ENCODE peak calls at places on chromosome 12, in eight cellular contexts. S is PC-3, Y is Calu3, D is lower lobe of right lung, M is H9, E is sigmoid colon, L is esophagus muscularis mucosa, O is coronary artery. W is an unnamed sample.

GRCh38 chr12:91718326-91718725 is 427.3 kb downstream of the BTG1 start:
- DNase-seq in E (no peak), D (no peak), S (no peak), Y (no peak), L (no peak), O (no peak), M (no peak), W (no peak)

GRCh38 chr12:25155031-25155576 is 39.9 kb downstream of the DNAI7 start:
- DNase-seq in L (no peak), D (no peak), O (no peak), Y (peak; percentile 4), M (no peak), E (no peak), S (peak; percentile 32), W (no peak)

GRCh38 chr12:77894548-77894947 is 63.9 kb downstream of the NAV3 start:
- DNase-seq in D (no peak), O (no peak), E (no peak), S (no peak), Y (no peak), L (no peak), M (no peak), W (no peak)

GRCh38 chr12:78725951-78726550 is 138.5 kb upstream of the SYT1 start:
- DNase-seq in L (no peak), E (no peak), D (no peak), O (no peak), M (no peak), Y (no peak), S (no peak), W (no peak)

GRCh38 chr12:28578361-28578760 is 388.1 kb downstream of the CCDC91 start:
- DNase-seq in D (no peak), O (no peak), E (no peak), Y (no peak), L (no peak), M (no peak), S (no peak), W (no peak)

GRCh38 chr12:2776129-2776806 is 18.5 kb upstream of the FKBP4 start:
- DNase-seq in D (no peak), M (peak; percentile 22), S (no peak), Y (no peak), E (no peak), L (no peak), O (peak; percentile 57), W (peak; percentile 83)

GRCh38 chr12:124837249-124837897 is 26.3 kb downstream of the SCARB1 start:
- DNase-seq in E (no peak), Y (no peak), S (no peak), D (no peak), O (no peak), M (no peak), L (no peak), W (no peak)

GRCh38 chr12:102811125-102811737 is 105.8 kb downstream of the PAH start:
- DNase-seq in O (no peak), Y (peak; percentile 73), L (no peak), D (no peak), M (peak; percentile 67), S (peak; percentile 45), E (no peak), W (no peak)

GRCh38 chr12:56769868-56770267 is 6.7 kb downstream of the HSD17B6 start:
- DNase-seq in S (no peak), L (no peak), M (no peak), D (no peak), E (no peak), O (no peak), Y (no peak), W (no peak)

GRCh38 chr12:116273813-116274551 is 3.5 kb downstream of the MED13L start:
- DNase-seq in S (no peak), L (no peak), D (no peak), O (no peak), Y (no peak), E (no peak), M (no peak), W (no peak)

GRCh38 chr12:116761499-116761898 is 23.4 kb downstream of the RNFT2 start:
- DNase-seq in L (no peak), D (no peak), S (no peak), E (peak; percentile 30), M (no peak), O (peak; percentile 17), Y (no peak), W (no peak)

GRCh38 chr12:54329756-54330155 is 4.8 kb downstream of the COPZ1 start:
- DNase-seq in D (no peak), L (no peak), M (peak; percentile 57), S (no peak), Y (no peak), O (no peak), E (no peak), W (no peak)

GRCh38 chr12:128844031-128844635 is 9.1 kb upstream of the GLT1D1 start:
- DNase-seq in M (peak; percentile 73), Y (no peak), S (no peak), E (no peak), O (no peak), L (no peak), D (peak; percentile 56), W (no peak)

GRCh38 chr12:45674181-45674580 is 55.3 kb upstream of the ARID2 start:
- DNase-seq in L (no peak), S (no peak), E (no peak), D (no peak), Y (no peak), M (no peak), O (no peak), W (no peak)

GRCh38 chr12:176321-177181 is 37.4 kb downstream of the SLC6A12 start:
- DNase-seq in S (peak; percentile 44), D (no peak), M (no peak), O (no peak), Y (peak; percentile 19), L (no peak), E (no peak), W (no peak)

GRCh38 chr12:68483592-68484373 is 126.9 kb upstream of the RAP1B start:
- DNase-seq in L (no peak), M (no peak), Y (no peak), S (peak; percentile 55), D (no peak), E (no peak), O (no peak), W (no peak)

GRCh38 chr12:38771871-38772270 is 133.5 kb downstream of the CPNE8 start:
- DNase-seq in O (no peak), E (no peak), D (no peak), L (no peak), Y (no peak), S (no peak), M (no peak), W (no peak)

GRCh38 chr12:111664961-111665865 is 20.5 kb downstream of the BRAP start:
- DNase-seq in L (no peak), O (no peak), S (no peak), Y (no peak), M (no peak), E (no peak), D (no peak), W (no peak)

GRCh38 chr12:3065300-3065699 is 11.9 kb upstream of the TSPAN9 start:
- DNase-seq in E (no peak), S (no peak), Y (no peak), L (no peak), D (no peak), O (no peak), M (no peak), W (no peak)

GRCh38 chr12:70920251-70920851 is at the start of gene PTPRR:
- DNase-seq in Y (peak; percentile 38), E (no peak), O (no peak), M (peak; percentile 81), L (no peak), D (no peak), S (no peak), W (no peak)

GRCh38 chr12:132664206-132665148 is 22.7 kb downstream of the POLE start:
- DNase-seq in M (no peak), D (no peak), Y (no peak), O (no peak), S (no peak), E (peak; percentile 52), L (no peak), W (no peak)

GRCh38 chr12:29589271-29589670 is 91.8 kb upstream of the OVCH1 start:
- DNase-seq in S (no peak), D (no peak), O (no peak), Y (no peak), L (no peak), M (no peak), E (no peak), W (no peak)

GRCh38 chr12:29595071-29595755 is 97.7 kb upstream of the OVCH1 start:
- DNase-seq in E (no peak), L (no peak), M (no peak), Y (no peak), O (no peak), D (no peak), S (no peak), W (no peak)

GRCh38 chr12:29589852-29590251 is 92.4 kb upstream of the OVCH1 start:
- DNase-seq in S (no peak), E (no peak), Y (no peak), M (no peak), O (no peak), L (no peak), D (no peak), W (no peak)

GRCh38 chr12:29593001-29593400 is 95.5 kb upstream of the OVCH1 start:
- DNase-seq in Y (no peak), E (no peak), S (no peak), L (no peak), M (no peak), O (no peak), D (no peak), W (no peak)

GRCh38 chr12:29591140-29592020 is 93.9 kb upstream of the OVCH1 start:
- DNase-seq in M (peak; percentile 78), O (no peak), L (no peak), E (no peak), Y (no peak), D (no peak), S (no peak), W (no peak)
- TF ChIP-seq CTCF in M (peak; percentile 69), O (no peak), L (no peak), E (no peak), Y (no peak), D (no peak), S (no peak), W (peak; percentile 63)

DNA sequence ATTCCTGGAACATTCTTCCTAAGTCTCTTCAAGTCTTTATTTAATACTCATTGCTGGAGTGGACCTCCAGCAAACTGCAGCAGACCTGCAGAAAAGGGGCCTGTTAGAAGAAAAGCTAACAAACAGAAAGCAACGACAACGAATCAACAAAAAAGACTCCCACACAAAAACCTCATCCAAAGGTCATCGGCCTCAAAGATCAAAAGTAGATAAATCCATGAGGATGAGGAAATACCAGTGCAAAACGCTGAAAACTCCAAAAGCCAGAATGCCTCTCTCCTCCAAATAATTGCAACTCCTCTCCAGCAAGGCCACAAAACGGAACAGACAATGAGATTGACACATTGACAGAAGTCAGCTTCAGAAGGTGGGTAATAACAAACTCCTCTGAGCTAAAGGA is 472.2 kb downstream of the C12orf50 start:
- DNase-seq in Y (no peak), M (no peak), L (no peak), E (no peak), O (no peak), S (no peak), D (no peak), W (no peak)
- TF ChIP-seq CTCF in Y (no peak), M (no peak), L (no peak), E (no peak), O (no peak), S (no peak), D (no peak), W (no peak)

GRCh38 chr12:123150804-123151678 is at the start of gene PITPNM2:
- DNase-seq in D (peak; percentile 77), L (no peak), S (peak; percentile 69), M (no peak), Y (peak; percentile 82), O (no peak), E (peak; percentile 78), W (peak; percentile 89)
- TF ChIP-seq CTCF in D (no peak), L (peak; percentile 12), S (no peak), M (no peak), Y (no peak), O (no peak), E (no peak), W (no peak)

GRCh38 chr12:50261654-50262053 is 21.7 kb downstream of the LIMA1 start:
- DNase-seq in Y (no peak), O (no peak), S (peak; percentile 52), L (no peak), M (no peak), E (no peak), D (no peak), W (no peak)
- TF ChIP-seq CTCF in Y (peak; percentile 16), O (no peak), S (peak; percentile 51), L (no peak), M (no peak), E (no peak), D (no peak), W (no peak)